ENCODE peak calls at places on chromosomes 1 and 21, in nine cellular contexts. O, I, E, V, T, X, F, N and J are unnamed samples. For H3K9me3, the result is how much of the 10 kb centered on the place peaks cover.

GRCh38 chr21:36734367-36735200 is 35.7 kb downstream of the SIM2 start:
- DNase-seq in O (no peak), I (no peak), E (peak), V (no peak), T (no peak), X (peak), F (no peak), N (no peak), J (no peak)

GRCh38 chr1:107895403-107896181 is 69.4 kb downstream of the VAV3 start:
- DNase-seq in O (no peak), I (no peak), E (no peak), V (no peak), T (no peak), X (no peak), F (no peak), N (no peak), J (no peak)

GRCh38 chr1:205626216-205626615 is 5.6 kb downstream of the ELK4 start:
- DNase-seq in O (no peak), I (no peak), E (no peak), V (no peak), T (no peak), X (no peak), F (no peak), N (no peak), J (no peak)

GRCh38 chr1:32240140-32240951 is 6.7 kb upstream of the FAM167B start:
- DNase-seq in O (peak), I (peak), E (peak), V (peak), T (peak), X (peak), F (peak), N (peak), J (peak)

GRCh38 chr1:40044065-40044575 is 3.6 kb downstream of the CAP1 start:
- DNase-seq in O (no peak), I (no peak), E (no peak), V (no peak), T (peak), X (no peak), F (no peak), N (no peak), J (no peak)

GRCh38 chr1:56237491-56238064 is 341.8 kb downstream of the PLPP3 start:
- DNase-seq in O (no peak), I (no peak), E (no peak), V (no peak), T (no peak), X (no peak), F (no peak), N (no peak), J (no peak)

GRCh38 chr1:93980320-93980744 is 71.1 kb upstream of the GCLM start:
- DNase-seq in O (no peak), I (peak), E (no peak), V (no peak), T (no peak), X (no peak), F (peak), N (peak), J (no peak)

GRCh38 chr1:247415423-247416361 is at the start of gene NLRP3:
- DNase-seq in O (no peak), I (peak), E (no peak), V (no peak), T (peak), X (no peak), F (peak), N (no peak), J (peak)

GRCh38 chr1:236795757-236796719 is 946 bp downstream of the MTR start:
- DNase-seq in O (no peak), I (peak), E (peak), V (no peak), T (peak), X (no peak), F (no peak), N (peak), J (peak)

GRCh38 chr1:56972971-56973370 is 7.2 kb upstream of the C8B start:
- DNase-seq in O (no peak), I (no peak), E (no peak), V (no peak), T (peak), X (no peak), F (no peak), N (no peak), J (no peak)

GRCh38 chr21:46264046-46264689 is 21.2 kb downstream of the MCM3AP start:
- DNase-seq in O (no peak), I (no peak), E (no peak), V (no peak), T (no peak), X (no peak), F (no peak), N (no peak), J (no peak)

GRCh38 chr1:235844776-235845175 is 21.9 kb downstream of the LYST start:
- DNase-seq in O (no peak), I (no peak), E (no peak), V (no peak), T (no peak), X (no peak), F (no peak), N (no peak), J (no peak)

GRCh38 chr1:17295292-17295691 is 12.7 kb upstream of the PADI4 start:
- DNase-seq in O (no peak), I (no peak), E (no peak), V (no peak), T (no peak), X (no peak), F (no peak), N (no peak), J (no peak)

GRCh38 chr1:205774277-205775014 is 836 bp downstream of the RAB29 start:
- DNase-seq in O (no peak), I (no peak), E (peak), V (no peak), T (peak), X (no peak), F (peak), N (peak), J (peak)

GRCh38 chr21:28345934-28346333 is 646.7 kb downstream of the LTN1 start:
- DNase-seq in O (no peak), I (no peak), E (no peak), V (no peak), T (no peak), X (no peak), F (no peak), N (no peak), J (no peak)

GRCh38 chr1:109350182-109350581 is 43.4 kb upstream of the MYBPHL start:
- DNase-seq in O (no peak), I (no peak), E (no peak), V (no peak), T (no peak), X (no peak), F (no peak), N (no peak), J (no peak)

GRCh38 chr1:109252893-109253802 is 3.8 kb downstream of the CELSR2 start:
- DNase-seq in O (no peak), I (no peak), E (peak), V (no peak), T (no peak), X (no peak), F (no peak), N (no peak), J (no peak)

GRCh38 chr1:12157366-12158231 is 9.2 kb upstream of the TNFRSF1B start:
- DNase-seq in O (no peak), I (peak), E (no peak), V (no peak), T (no peak), X (no peak), F (no peak), N (no peak), J (no peak)

GRCh38 chr21:20802631-20803260 is 195.5 kb upstream of the NCAM2 start:
- DNase-seq in O (no peak), I (no peak), E (no peak), V (no peak), T (no peak), X (no peak), F (no peak), N (no peak), J (no peak)

GRCh38 chr1:14765773-14766172 is 167.3 kb downstream of the KAZN start:
- DNase-seq in O (no peak), I (peak), E (no peak), V (no peak), T (no peak), X (no peak), F (no peak), N (no peak), J (no peak)

GRCh38 chr21:34553199-34553952 is 41.4 kb upstream of the KCNE1 start:
- DNase-seq in O (no peak), I (peak), E (no peak), V (no peak), T (peak), X (no peak), F (no peak), N (no peak), J (no peak)

GRCh38 chr1:34009340-34009975 is 145.6 kb downstream of the HMGB4 start:
- DNase-seq in O (no peak), I (no peak), E (no peak), V (no peak), T (peak), X (no peak), F (no peak), N (no peak), J (no peak)

GRCh38 chr1:109078317-109078716 is 2.5 kb upstream of the TAF13 start:
- DNase-seq in O (no peak), I (no peak), E (no peak), V (no peak), T (no peak), X (no peak), F (no peak), N (no peak), J (no peak)

GRCh38 chr1:206930210-206930798 is 8.6 kb upstream of the FCMR start:
- DNase-seq in O (no peak), I (no peak), E (no peak), V (no peak), T (no peak), X (no peak), F (no peak), N (no peak), J (no peak)

GRCh38 chr1:160520582-160520981 is 2.5 kb downstream of the SLAMF6 start:
- DNase-seq in O (no peak), I (peak), E (no peak), V (no peak), T (peak), X (no peak), F (no peak), N (no peak), J (no peak)

GRCh38 chr1:105793541-105794146 is 1262.8 kb upstream of the PRMT6 start:
- DNase-seq in O (peak), I (peak), E (no peak), V (peak), T (peak), X (no peak), F (peak), N (peak), J (no peak)

GRCh38 chr1:17559618-17560419 is 20.3 kb downstream of the ARHGEF10L start:
- DNase-seq in O (no peak), I (peak), E (no peak), V (peak), T (no peak), X (no peak), F (no peak), N (no peak), J (no peak)

GRCh38 chr1:47164552-47164951 is 25.3 kb downstream of the PDZK1IP1 start:
- DNase-seq in O (no peak), I (no peak), E (no peak), V (no peak), T (no peak), X (no peak), F (no peak), N (no peak), J (no peak)

GRCh38 chr1:2583871-2584341 is 2.7 kb upstream of the PRXL2B start:
- DNase-seq in O (no peak), I (no peak), E (no peak), V (peak), T (no peak), X (no peak), F (peak), N (no peak), J (peak)

GRCh38 chr1:59682405-59683080 is 132.2 kb upstream of the HOOK1 start:
- DNase-seq in O (no peak), I (no peak), E (no peak), V (no peak), T (peak), X (no peak), F (no peak), N (no peak), J (no peak)

GRCh38 chr1:14706656-14707055 is 108.2 kb downstream of the KAZN start:
- DNase-seq in O (no peak), I (no peak), E (no peak), V (no peak), T (no peak), X (no peak), F (no peak), N (no peak), J (no peak)

GRCh38 chr1:199463521-199464127 is 563.9 kb upstream of the NR5A2 start:
- DNase-seq in O (no peak), I (peak), E (no peak), V (peak), T (peak), X (no peak), F (peak), N (peak), J (no peak)

GRCh38 chr1:110150330-110151174 is at the start of gene SLC6A17:
- DNase-seq in O (no peak), I (no peak), E (peak), V (no peak), T (peak), X (peak), F (peak), N (peak), J (no peak)

DNA sequence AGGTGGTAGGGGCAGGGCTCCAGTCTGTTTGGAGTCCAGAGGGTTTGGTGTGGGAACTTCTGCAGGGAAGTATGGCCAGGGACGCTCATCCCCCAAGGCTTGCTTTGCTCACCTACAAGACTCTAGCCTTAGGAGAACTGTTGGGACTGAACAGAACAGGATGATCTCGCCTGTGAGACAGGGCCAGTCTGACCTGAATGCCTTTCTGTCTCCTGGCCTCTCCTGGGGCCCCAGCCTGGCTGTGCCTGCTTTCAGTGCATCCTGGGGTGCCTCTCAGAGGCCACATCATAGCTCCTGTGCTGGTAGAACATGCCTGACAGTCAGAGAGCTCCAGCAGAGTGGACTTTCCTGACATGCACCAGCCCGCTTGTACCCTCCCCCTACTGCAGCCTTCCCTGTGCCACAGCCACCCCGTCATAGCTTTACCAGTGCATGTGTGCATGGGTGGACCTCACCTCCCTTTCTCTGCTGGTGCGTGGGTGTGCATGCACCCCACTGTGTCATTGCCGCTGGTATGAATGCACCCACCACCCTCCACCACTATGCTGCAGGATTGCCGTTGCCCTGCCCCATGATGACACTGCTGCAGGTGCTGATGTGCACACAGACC is 165.8 kb downstream of the GIPC2 start:
- DNase-seq in O (no peak), I (no peak), E (no peak), V (no peak), T (no peak), X (no peak), F (no peak), N (no peak), J (no peak)
- H3K9me3 ChIP-seq in O (under half), I (under half), E (under half), V (under half), T (under half), X (under half), F (under half), N (under half), J (under half)

GRCh38 chr1:147580200-147580557 is 38.9 kb downstream of the BCL9 start:
- DNase-seq in O (no peak), I (peak), E (no peak), V (no peak), T (peak), X (no peak), F (no peak), N (no peak), J (no peak)
- H3K9me3 ChIP-seq in O (under half), I (under half), E (under half), V (under half), T (under half), X (under half), F (under half), N (under half), J (under half)

GRCh38 chr21:40335689-40336088 is 468.5 kb downstream of the PCP4 start:
- DNase-seq in O (no peak), I (no peak), E (no peak), V (no peak), T (no peak), X (no peak), F (no peak), N (no peak), J (no peak)

GRCh38 chr21:40334159-40334558 is 466.9 kb downstream of the PCP4 start:
- DNase-seq in O (no peak), I (no peak), E (no peak), V (no peak), T (no peak), X (no peak), F (no peak), N (no peak), J (no peak)

GRCh38 chr21:40340357-40340756 is 473.1 kb downstream of the PCP4 start:
- DNase-seq in O (no peak), I (no peak), E (no peak), V (no peak), T (no peak), X (no peak), F (no peak), N (no peak), J (no peak)

GRCh38 chr21:40339050-40339449 is 471.8 kb downstream of the PCP4 start:
- DNase-seq in O (no peak), I (no peak), E (no peak), V (no peak), T (no peak), X (no peak), F (no peak), N (no peak), J (no peak)

GRCh38 chr21:40337981-40338380 is 470.7 kb downstream of the PCP4 start:
- DNase-seq in O (no peak), I (no peak), E (no peak), V (no peak), T (no peak), X (no peak), F (no peak), N (no peak), J (no peak)
- H3K9me3 ChIP-seq in O (under half), I (under half), E (under half), V (under half), T (under half), X (under half), F (under half), N (under half), J (under half)

GRCh38 chr1:29128739-29129138 is 5.0 kb upstream of the TMEM200B start:
- DNase-seq in O (no peak), I (no peak), E (no peak), V (no peak), T (no peak), X (no peak), F (no peak), N (no peak), J (no peak)
- H3K9me3 ChIP-seq in O (under half), I (under half), E (under half), V (under half), T (under half), X (under half), F (under half), N (under half), J (under half)